ENCODE peak calls at places on chromosome 9, in ten cellular contexts. J is left ventricle myocardium inferior; H is body of pancreas; F is GM23338; X is dorsolateral prefrontal cortex; W is transverse colon; I is CD8-positive, alpha-beta T cell; S is A673; N is HCT116; Z is breast epithelium. P is an unnamed sample.

GRCh38 chr9:132670359-132670815 is at the start of gene GTF3C4:
- DNase-seq in J (peak), H (peak), F (peak), X (peak), W (peak), I (peak), S (peak), N (peak), Z (peak), P (peak)

GRCh38 chr9:130128782-130129424 is 43.3 kb upstream of the NCS1 start:
- DNase-seq in J (peak), H (no peak), F (no peak), X (no peak), W (peak), I (peak), S (peak), N (no peak), Z (peak), P (peak)

GRCh38 chr9:85339337-85339736 is 402.4 kb downstream of the AGTPBP1 start:
- DNase-seq in J (no peak), H (no peak), F (no peak), X (no peak), W (no peak), I (no peak), S (no peak), N (no peak), Z (no peak), P (no peak)

GRCh38 chr9:14511452-14511851 is 181.8 kb downstream of the ZDHHC21 start:
- DNase-seq in J (no peak), H (no peak), F (no peak), X (no peak), W (no peak), I (no peak), S (no peak), N (no peak), Z (no peak), P (no peak)

GRCh38 chr9:109447329-109448076 is 50.6 kb downstream of the PTPN3 start:
- DNase-seq in J (no peak), H (no peak), F (no peak), X (peak), W (no peak), I (no peak), S (no peak), N (no peak), Z (no peak), P (no peak)

GRCh38 chr9:91837982-91838731 is 111.9 kb downstream of the ROR2 start:
- DNase-seq in J (peak), H (peak), F (no peak), X (no peak), W (peak), I (no peak), S (peak), N (peak), Z (no peak), P (peak)

GRCh38 chr9:110048473-110048975 is 159.4 kb downstream of the C9orf152 start:
- DNase-seq in J (peak), H (peak), F (peak), X (peak), W (peak), I (peak), S (peak), N (peak), Z (peak), P (peak)

GRCh38 chr9:21481470-21482057 is 549 bp downstream of the IFNE start:
- DNase-seq in J (no peak), H (no peak), F (no peak), X (no peak), W (no peak), I (no peak), S (no peak), N (no peak), Z (no peak), P (no peak)

GRCh38 chr9:88578486-88579362 is 43.7 kb downstream of the NXNL2 start:
- DNase-seq in J (peak), H (peak), F (peak), X (peak), W (peak), I (peak), S (peak), N (peak), Z (peak), P (peak)

GRCh38 chr9:126080641-126081040 is 246.0 kb upstream of the MVB12B start:
- DNase-seq in J (no peak), H (no peak), F (no peak), X (no peak), W (no peak), I (no peak), S (no peak), N (no peak), Z (no peak), P (no peak)

GRCh38 chr9:34451135-34451534 is 7.2 kb downstream of the FAM219A start:
- DNase-seq in J (no peak), H (no peak), F (peak), X (no peak), W (no peak), I (no peak), S (no peak), N (no peak), Z (no peak), P (no peak)

GRCh38 chr9:94108584-94108983 is 24.3 kb downstream of the PTPDC1 start:
- DNase-seq in J (peak), H (no peak), F (peak), X (no peak), W (no peak), I (no peak), S (no peak), N (no peak), Z (no peak), P (no peak)

GRCh38 chr9:113376634-113377531 is at the start of gene HDHD3:
- DNase-seq in J (peak), H (peak), F (peak), X (peak), W (peak), I (peak), S (peak), N (peak), Z (peak), P (peak)

GRCh38 chr9:91360551-91361293 is 996 bp downstream of the AUH start:
- DNase-seq in J (no peak), H (no peak), F (peak), X (no peak), W (no peak), I (no peak), S (no peak), N (no peak), Z (no peak), P (peak)

GRCh38 chr9:123933801-123934200 is 3.9 kb upstream of the DENND1A start:
- DNase-seq in J (no peak), H (no peak), F (no peak), X (no peak), W (no peak), I (no peak), S (no peak), N (no peak), Z (no peak), P (no peak)

GRCh38 chr9:35661756-35662350 is 3.1 kb downstream of the ARHGEF39 start:
- DNase-seq in J (no peak), H (no peak), F (no peak), X (no peak), W (no peak), I (peak), S (no peak), N (no peak), Z (no peak), P (no peak)

GRCh38 chr9:70587143-70587710 is 172.8 kb upstream of the KLF9 start:
- DNase-seq in J (no peak), H (no peak), F (no peak), X (no peak), W (no peak), I (no peak), S (no peak), N (no peak), Z (no peak), P (no peak)

GRCh38 chr9:115691097-115691496 is 462.5 kb upstream of the PAPPA start:
- DNase-seq in J (no peak), H (no peak), F (no peak), X (no peak), W (no peak), I (no peak), S (peak), N (no peak), Z (no peak), P (no peak)

GRCh38 chr9:84867171-84867570 is 197.6 kb downstream of the NTRK2 start:
- DNase-seq in J (no peak), H (no peak), F (no peak), X (no peak), W (no peak), I (no peak), S (no peak), N (no peak), Z (no peak), P (no peak)

GRCh38 chr9:114271556-114272510 is 51.1 kb upstream of the ORM1 start:
- DNase-seq in J (peak), H (peak), F (peak), X (peak), W (peak), I (no peak), S (peak), N (peak), Z (no peak), P (peak)

GRCh38 chr9:12878342-12878978 is 103.6 kb downstream of the LURAP1L start:
- DNase-seq in J (no peak), H (no peak), F (no peak), X (no peak), W (no peak), I (no peak), S (no peak), N (no peak), Z (no peak), P (no peak)

GRCh38 chr9:85262333-85262732 is 479.4 kb downstream of the AGTPBP1 start:
- DNase-seq in J (no peak), H (no peak), F (no peak), X (no peak), W (no peak), I (no peak), S (no peak), N (no peak), Z (no peak), P (no peak)

GRCh38 chr9:114504341-114505186 is 709 bp downstream of the WHRN start:
- DNase-seq in J (peak), H (peak), F (peak), X (peak), W (peak), I (peak), S (peak), N (peak), Z (peak), P (peak)

GRCh38 chr9:6133346-6134063 is 82.1 kb upstream of the IL33 start:
- DNase-seq in J (no peak), H (no peak), F (no peak), X (no peak), W (no peak), I (no peak), S (no peak), N (no peak), Z (no peak), P (no peak)

GRCh38 chr9:114611516-114612271 is 603 bp downstream of the TMEM268 start:
- DNase-seq in J (peak), H (peak), F (peak), X (peak), W (peak), I (peak), S (peak), N (no peak), Z (no peak), P (peak)

GRCh38 chr9:78788101-78788500 is 491.2 kb downstream of the PSAT1 start:
- DNase-seq in J (no peak), H (no peak), F (no peak), X (no peak), W (no peak), I (no peak), S (no peak), N (no peak), Z (no peak), P (no peak)

GRCh38 chr9:80061940-80062339 is 490.2 kb downstream of the TLE4 start:
- DNase-seq in J (no peak), H (no peak), F (no peak), X (no peak), W (no peak), I (no peak), S (no peak), N (no peak), Z (no peak), P (peak)

GRCh38 chr9:16133556-16134227 is 580.8 kb downstream of the CCDC171 start:
- DNase-seq in J (peak), H (peak), F (peak), X (no peak), W (peak), I (no peak), S (peak), N (peak), Z (no peak), P (peak)

GRCh38 chr9:88303785-88304495 is 84.3 kb upstream of the SPIN1 start:
- DNase-seq in J (no peak), H (no peak), F (no peak), X (no peak), W (no peak), I (no peak), S (peak), N (no peak), Z (no peak), P (no peak)

GRCh38 chr9:79012561-79012960 is 559.2 kb upstream of the TLE4 start:
- DNase-seq in J (no peak), H (no peak), F (peak), X (no peak), W (no peak), I (no peak), S (peak), N (no peak), Z (no peak), P (peak)

GRCh38 chr9:111730937-111731567 is 63.7 kb downstream of the SHOC1 start:
- DNase-seq in J (no peak), H (no peak), F (no peak), X (no peak), W (no peak), I (no peak), S (no peak), N (no peak), Z (no peak), P (peak)

DNA sequence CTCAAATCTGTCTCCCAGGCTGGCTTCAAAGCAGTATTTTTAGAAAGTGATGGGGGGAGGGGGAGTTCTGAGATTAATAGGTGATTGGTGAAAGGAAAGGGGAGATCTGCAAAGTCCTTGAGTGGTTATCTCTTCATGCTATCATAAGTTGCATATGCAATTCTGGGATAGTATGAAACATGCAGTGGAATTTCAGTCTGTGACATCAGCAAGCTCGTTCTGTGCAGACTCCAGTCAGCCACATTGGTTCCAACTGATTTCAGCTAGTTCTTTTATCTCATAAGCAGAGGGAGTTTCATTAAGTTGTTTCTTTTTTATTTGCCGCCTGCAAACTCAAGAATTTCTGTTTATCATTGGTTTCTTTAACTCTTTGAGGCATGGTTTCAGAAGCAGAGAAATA is 180.5 kb upstream of the SH3GL2 start:
- DNase-seq in J (no peak), H (no peak), F (peak), X (no peak), W (no peak), I (no peak), S (no peak), N (no peak), Z (no peak), P (peak)
- H3K27ac ChIP-seq in J (no peak), H (no peak), F (peak), X (no peak), W (no peak), I (no peak), S (no peak), N (no peak), Z (no peak), P (peak)

GRCh38 chr9:136443087-136443486 is 3.4 kb upstream of the INPP5E start:
- DNase-seq in J (no peak), H (no peak), F (no peak), X (no peak), W (no peak), I (no peak), S (no peak), N (no peak), Z (no peak), P (no peak)

GRCh38 chr9:136443687-136444086 is 4.0 kb upstream of the INPP5E start:
- DNase-seq in J (no peak), H (no peak), F (no peak), X (no peak), W (no peak), I (no peak), S (no peak), N (no peak), Z (no peak), P (no peak)

GRCh38 chr9:136442330-136442729 is 2.7 kb upstream of the INPP5E start:
- DNase-seq in J (no peak), H (no peak), F (no peak), X (no peak), W (no peak), I (no peak), S (no peak), N (no peak), Z (no peak), P (no peak)

GRCh38 chr9:136445799-136446198 is 6.2 kb upstream of the INPP5E start:
- DNase-seq in J (no peak), H (no peak), F (no peak), X (no peak), W (no peak), I (no peak), S (no peak), N (no peak), Z (no peak), P (no peak)

GRCh38 chr9:136444102-136444501 is 4.5 kb upstream of the INPP5E start:
- DNase-seq in J (no peak), H (no peak), F (no peak), X (no peak), W (no peak), I (no peak), S (no peak), N (no peak), Z (no peak), P (no peak)
- TF ChIP-seq CTCF in J (no peak), H (no peak), F (no peak), X (no peak), W (no peak), I (no peak), S (no peak), N (no peak), Z (no peak), P (no peak)

DNA sequence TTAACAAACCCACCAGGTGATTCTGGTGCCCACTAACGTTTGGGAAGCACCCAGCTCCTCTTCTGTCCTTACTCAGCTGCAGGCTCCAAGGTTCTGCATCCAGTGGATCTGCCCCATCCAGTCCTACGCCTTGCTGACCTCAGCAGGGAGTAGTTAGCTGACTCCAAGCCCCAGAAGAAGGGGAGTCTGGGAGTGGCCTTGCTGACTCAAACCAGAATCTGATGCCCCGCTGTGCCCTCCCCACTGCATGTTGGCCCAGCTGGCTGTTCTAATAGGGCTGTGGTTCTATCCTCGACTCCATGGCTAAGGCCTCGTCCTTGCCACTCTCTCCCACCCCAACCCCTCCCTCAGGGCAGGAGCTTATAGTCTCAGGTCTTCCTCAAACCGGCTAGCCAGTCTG is 136.3 kb downstream of the TTLL11 start:
- DNase-seq in J (no peak), H (no peak), F (no peak), X (no peak), W (no peak), I (no peak), S (peak), N (no peak), Z (no peak), P (no peak)
- H3K4me3 ChIP-seq in J (no peak), H (no peak), F (no peak), X (no peak), W (no peak), I (no peak), S (no peak), N (no peak), Z (no peak), P (no peak)

DNA sequence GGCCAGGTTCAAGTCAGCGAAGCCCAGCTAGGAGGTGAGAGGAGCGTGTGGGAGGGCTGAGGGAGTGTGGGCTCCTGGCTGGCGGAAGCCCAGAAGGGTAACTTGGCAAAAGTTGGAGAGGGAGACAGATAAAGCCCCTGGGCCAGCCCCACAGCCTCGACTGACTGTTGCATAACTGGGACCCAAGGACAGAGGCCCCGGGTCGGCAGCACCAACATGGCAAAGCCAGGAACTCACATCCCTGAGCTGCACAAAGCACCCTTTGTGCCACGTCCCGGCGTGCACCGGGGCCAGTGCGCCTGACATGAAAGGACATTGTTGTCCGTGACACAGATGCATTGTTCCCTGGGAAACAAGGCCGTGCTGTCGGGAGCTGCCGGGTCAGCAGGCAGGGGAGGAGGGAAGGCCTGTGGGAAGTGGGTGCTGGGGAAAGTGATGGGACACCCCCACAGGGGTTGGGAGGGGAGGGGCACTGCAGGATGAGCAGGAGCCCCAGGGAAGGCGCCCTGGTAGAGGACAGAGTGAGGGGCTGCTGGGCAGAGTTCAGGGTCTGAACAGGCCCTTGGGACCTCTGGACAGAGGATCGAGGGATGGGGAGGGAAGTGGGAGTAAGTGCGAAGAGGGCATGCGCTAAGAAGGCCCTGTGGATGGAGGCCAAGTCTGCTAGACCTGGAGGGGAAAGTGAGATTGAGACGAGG is 13.0 kb upstream of the DPM2 start:
- DNase-seq in J (peak), H (peak), F (no peak), X (peak), W (no peak), I (no peak), S (no peak), N (no peak), Z (peak), P (peak)
- H3K27ac ChIP-seq in J (peak), H (peak), F (no peak), X (peak), W (peak), I (peak), S (no peak), N (peak), Z (peak), P (no peak)

DNA sequence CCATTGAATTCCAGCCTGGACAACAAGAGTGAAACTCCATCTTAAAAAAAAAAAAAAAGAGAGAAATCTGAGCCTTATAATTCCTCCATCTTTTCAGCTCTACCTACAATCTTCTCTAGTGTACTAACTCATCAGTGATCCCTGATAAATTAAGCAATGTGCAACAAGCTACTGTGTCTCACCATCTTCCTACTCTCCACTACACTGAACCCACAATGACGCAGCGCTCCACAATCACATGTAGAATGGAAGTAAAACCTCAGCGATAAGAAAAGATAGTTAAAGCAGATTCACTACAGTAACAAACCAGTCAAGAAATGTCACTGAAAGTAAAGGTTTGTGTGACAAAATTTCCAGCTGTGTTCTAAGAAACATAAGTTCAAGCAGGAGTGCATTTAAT is 13.5 kb downstream of the ABCA1 start:
- DNase-seq in J (no peak), H (no peak), F (no peak), X (no peak), W (no peak), I (no peak), S (no peak), N (no peak), Z (no peak), P (no peak)
- TF ChIP-seq CTCF in J (no peak), H (no peak), F (no peak), X (no peak), W (no peak), I (no peak), S (no peak), N (no peak), Z (no peak), P (no peak)

GRCh38 chr9:42852133-42852532 is 668.7 kb downstream of the SPATA31A6 start:
- DNase-seq in J (no peak), H (peak), F (peak), X (peak), W (no peak), I (no peak), S (peak), N (no peak), Z (no peak), P (peak)
- H3K4me3 ChIP-seq in J (peak), H (no peak), F (peak), X (no peak), W (no peak), I (no peak), S (no peak), N (no peak), Z (peak), P (peak)

DNA sequence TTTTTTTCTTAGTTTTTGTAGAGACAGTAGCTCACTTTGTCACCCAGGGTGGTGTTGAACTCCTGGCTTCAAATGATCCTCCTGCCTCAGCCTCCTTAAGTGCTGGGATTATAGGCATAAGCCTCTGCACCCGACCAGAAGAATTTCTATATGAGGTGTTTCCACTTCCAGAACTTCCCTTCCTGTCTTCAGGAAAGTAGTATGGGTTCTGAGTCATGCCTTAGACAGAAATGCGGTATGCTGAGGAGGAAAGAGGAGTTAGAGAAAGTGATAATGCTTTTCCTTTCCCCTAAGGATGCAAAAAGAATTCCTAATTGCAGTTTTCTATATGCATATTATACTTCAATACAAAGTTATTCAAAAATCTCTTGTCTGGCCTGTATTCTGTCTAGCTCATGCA is 16.5 kb upstream of the ADAMTSL1 start:
- DNase-seq in J (no peak), H (no peak), F (no peak), X (no peak), W (no peak), I (no peak), S (no peak), N (no peak), Z (no peak), P (no peak)
- H3K27ac ChIP-seq in J (no peak), H (no peak), F (no peak), X (no peak), W (no peak), I (no peak), S (no peak), N (no peak), Z (no peak), P (no peak)